ENCODE peak calls at places on chromosomes 7 and 10, in seven cellular contexts. One of them, this sample, is unnamed.

GRCh38 chr7:122682805-122683204 is 16.1 kb downstream of the RNF133 start:
- DNase-seq in body of pancreas: no peak
- DNase-seq in breast epithelium: no peak
- DNase-seq in stomach: no peak
- DNase-seq in NB4: no peak
- DNase-seq in endothelial cell of umbilical vein: no peak
- DNase-seq in uterus: no peak
- DNase-seq in this sample: no peak

GRCh38 chr10:21919906-21920305 is 83.6 kb downstream of the DNAJC1 start:
- DNase-seq in stomach: no peak
- DNase-seq in body of pancreas: no peak
- DNase-seq in uterus: no peak
- DNase-seq in endothelial cell of umbilical vein: no peak
- DNase-seq in breast epithelium: no peak
- DNase-seq in NB4: no peak
- DNase-seq in this sample: no peak

GRCh38 chr10:129047001-129047400 is 420.0 kb upstream of the MGMT start:
- DNase-seq in uterus: no peak
- DNase-seq in breast epithelium: no peak
- DNase-seq in body of pancreas: no peak
- DNase-seq in endothelial cell of umbilical vein: peak; percentile 64
- DNase-seq in NB4: no peak
- DNase-seq in stomach: no peak
- DNase-seq in this sample: no peak

GRCh38 chr7:14510268-14510667 is 392.3 kb downstream of the DGKB start:
- DNase-seq in NB4: no peak
- DNase-seq in endothelial cell of umbilical vein: no peak
- DNase-seq in breast epithelium: no peak
- DNase-seq in stomach: no peak
- DNase-seq in body of pancreas: no peak
- DNase-seq in uterus: no peak
- DNase-seq in this sample: no peak

GRCh38 chr7:84060760-84061261 is 133.8 kb downstream of the SEMA3A start:
- DNase-seq in uterus: no peak
- DNase-seq in breast epithelium: no peak
- DNase-seq in stomach: no peak
- DNase-seq in NB4: no peak
- DNase-seq in endothelial cell of umbilical vein: peak; percentile 77
- DNase-seq in body of pancreas: no peak
- DNase-seq in this sample: no peak

GRCh38 chr10:11170993-11171416 is 153.3 kb downstream of the CELF2 start:
- DNase-seq in endothelial cell of umbilical vein: peak; percentile 47
- DNase-seq in body of pancreas: no peak
- DNase-seq in breast epithelium: no peak
- DNase-seq in NB4: peak; percentile 77
- DNase-seq in uterus: no peak
- DNase-seq in stomach: no peak
- DNase-seq in this sample: no peak

GRCh38 chr10:128047991-128048826 is 78.0 kb downstream of the MKI67 start:
- DNase-seq in NB4: peak; percentile 92
- DNase-seq in uterus: no peak
- DNase-seq in breast epithelium: no peak
- DNase-seq in body of pancreas: peak; percentile 44
- DNase-seq in stomach: no peak
- DNase-seq in endothelial cell of umbilical vein: peak; percentile 81
- DNase-seq in this sample: no peak

GRCh38 chr10:132506711-132507466 is 30.7 kb upstream of the INPP5A start:
- DNase-seq in NB4: no peak
- DNase-seq in stomach: peak; percentile 13
- DNase-seq in breast epithelium: no peak
- DNase-seq in uterus: peak; percentile 63
- DNase-seq in body of pancreas: peak; percentile 34
- DNase-seq in endothelial cell of umbilical vein: no peak
- DNase-seq in this sample: no peak

GRCh38 chr7:18693401-18693800 is 197.9 kb downstream of the HDAC9 start:
- DNase-seq in stomach: no peak
- DNase-seq in body of pancreas: peak; percentile 20
- DNase-seq in uterus: peak; percentile 16
- DNase-seq in NB4: peak; percentile 74
- DNase-seq in breast epithelium: no peak
- DNase-seq in endothelial cell of umbilical vein: peak; percentile 64
- DNase-seq in this sample: peak; percentile 16

GRCh38 chr7:155962191-155962967 is 150.1 kb upstream of the SHH start:
- DNase-seq in breast epithelium: no peak
- DNase-seq in body of pancreas: no peak
- DNase-seq in uterus: no peak
- DNase-seq in NB4: peak; percentile 66
- DNase-seq in endothelial cell of umbilical vein: peak; percentile 32
- DNase-seq in stomach: peak; percentile 56
- DNase-seq in this sample: peak; percentile 84

GRCh38 chr10:3791974-3792633 is 7.1 kb upstream of the KLF6 start:
- DNase-seq in NB4: no peak
- DNase-seq in body of pancreas: no peak
- DNase-seq in uterus: no peak
- DNase-seq in breast epithelium: no peak
- DNase-seq in endothelial cell of umbilical vein: no peak
- DNase-seq in stomach: no peak
- DNase-seq in this sample: no peak

GRCh38 chr7:1176891-1177373 is 16.9 kb upstream of the ZFAND2A start:
- DNase-seq in stomach: peak; percentile 81
- DNase-seq in breast epithelium: no peak
- DNase-seq in NB4: peak; percentile 91
- DNase-seq in endothelial cell of umbilical vein: peak; percentile 55
- DNase-seq in uterus: no peak
- DNase-seq in body of pancreas: peak; percentile 77
- DNase-seq in this sample: peak; percentile 72

GRCh38 chr7:38309555-38309954 is 36.1 kb upstream of the TARP start:
- DNase-seq in endothelial cell of umbilical vein: no peak
- DNase-seq in uterus: no peak
- DNase-seq in NB4: peak; percentile 59
- DNase-seq in breast epithelium: no peak
- DNase-seq in stomach: no peak
- DNase-seq in body of pancreas: no peak
- DNase-seq in this sample: no peak

GRCh38 chr10:113097046-113097415 is 147.0 kb downstream of the TCF7L2 start:
- DNase-seq in uterus: no peak
- DNase-seq in breast epithelium: no peak
- DNase-seq in stomach: no peak
- DNase-seq in NB4: peak; percentile 75
- DNase-seq in body of pancreas: no peak
- DNase-seq in endothelial cell of umbilical vein: no peak
- DNase-seq in this sample: no peak

GRCh38 chr7:117186218-117186617 is 136.6 kb downstream of the WNT2 start:
- DNase-seq in body of pancreas: no peak
- DNase-seq in stomach: no peak
- DNase-seq in NB4: no peak
- DNase-seq in breast epithelium: no peak
- DNase-seq in uterus: no peak
- DNase-seq in endothelial cell of umbilical vein: no peak
- DNase-seq in this sample: no peak

GRCh38 chr10:97434557-97434956 is 8.6 kb downstream of the PGAM1 start:
- DNase-seq in NB4: no peak
- DNase-seq in stomach: no peak
- DNase-seq in breast epithelium: no peak
- DNase-seq in body of pancreas: no peak
- DNase-seq in uterus: no peak
- DNase-seq in endothelial cell of umbilical vein: no peak
- DNase-seq in this sample: no peak

GRCh38 chr7:20539201-20539600 is 76.3 kb upstream of the ABCB5 start:
- DNase-seq in NB4: peak; percentile 58
- DNase-seq in breast epithelium: no peak
- DNase-seq in uterus: no peak
- DNase-seq in endothelial cell of umbilical vein: no peak
- DNase-seq in body of pancreas: no peak
- DNase-seq in stomach: no peak
- DNase-seq in this sample: peak; percentile 35

GRCh38 chr7:112452102-112452888 is 2.0 kb downstream of the IFRD1 start:
- DNase-seq in stomach: peak; percentile 28
- DNase-seq in uterus: peak; percentile 38
- DNase-seq in breast epithelium: peak; percentile 66
- DNase-seq in NB4: peak; percentile 68
- DNase-seq in endothelial cell of umbilical vein: peak; percentile 66
- DNase-seq in body of pancreas: peak; percentile 46
- DNase-seq in this sample: no peak

GRCh38 chr10:102452672-102453340 is 1.5 kb upstream of the C10orf95 start:
- DNase-seq in NB4: peak; percentile 84
- DNase-seq in body of pancreas: peak; percentile 70
- DNase-seq in stomach: no peak
- DNase-seq in uterus: no peak
- DNase-seq in breast epithelium: no peak
- DNase-seq in endothelial cell of umbilical vein: no peak
- DNase-seq in this sample: peak; percentile 69

GRCh38 chr10:30893208-30893607 is 138.5 kb downstream of the ZNF438 start:
- DNase-seq in endothelial cell of umbilical vein: peak; percentile 64
- DNase-seq in breast epithelium: no peak
- DNase-seq in stomach: no peak
- DNase-seq in uterus: no peak
- DNase-seq in NB4: peak; percentile 7
- DNase-seq in body of pancreas: no peak
- DNase-seq in this sample: no peak

GRCh38 chr7:158952776-158953175 is 96.4 kb downstream of the DYNC2I1 start:
- DNase-seq in endothelial cell of umbilical vein: no peak
- DNase-seq in stomach: no peak
- DNase-seq in uterus: no peak
- DNase-seq in NB4: no peak
- DNase-seq in breast epithelium: no peak
- DNase-seq in body of pancreas: no peak
- DNase-seq in this sample: no peak

GRCh38 chr10:75639726-75640125 is 208.3 kb downstream of the LRMDA start:
- DNase-seq in stomach: no peak
- DNase-seq in breast epithelium: no peak
- DNase-seq in NB4: no peak
- DNase-seq in uterus: no peak
- DNase-seq in endothelial cell of umbilical vein: no peak
- DNase-seq in body of pancreas: no peak
- DNase-seq in this sample: no peak

GRCh38 chr10:113953505-113954272 is 90.0 kb upstream of the ADRB1 start:
- DNase-seq in body of pancreas: no peak
- DNase-seq in endothelial cell of umbilical vein: no peak
- DNase-seq in uterus: no peak
- DNase-seq in NB4: peak; percentile 73
- DNase-seq in stomach: no peak
- DNase-seq in breast epithelium: no peak
- DNase-seq in this sample: no peak

GRCh38 chr7:6589829-6590644 is at the start of gene INTS15:
- DNase-seq in endothelial cell of umbilical vein: peak; percentile 70
- DNase-seq in uterus: peak; percentile 77
- DNase-seq in body of pancreas: peak; percentile 75
- DNase-seq in NB4: peak; percentile 89
- DNase-seq in breast epithelium: peak; percentile 42
- DNase-seq in stomach: peak; percentile 84
- DNase-seq in this sample: peak; percentile 69
- TF ChIP-seq POLR2A in endothelial cell of umbilical vein: peak; percentile 94
- TF ChIP-seq POLR2A in uterus: peak; percentile 74
- TF ChIP-seq POLR2A in body of pancreas: peak; percentile 31
- TF ChIP-seq POLR2A in NB4: peak; percentile 82
- TF ChIP-seq POLR2A in breast epithelium: no peak
- TF ChIP-seq POLR2A in stomach: no peak
- TF ChIP-seq POLR2A in this sample: peak; percentile 81

DNA sequence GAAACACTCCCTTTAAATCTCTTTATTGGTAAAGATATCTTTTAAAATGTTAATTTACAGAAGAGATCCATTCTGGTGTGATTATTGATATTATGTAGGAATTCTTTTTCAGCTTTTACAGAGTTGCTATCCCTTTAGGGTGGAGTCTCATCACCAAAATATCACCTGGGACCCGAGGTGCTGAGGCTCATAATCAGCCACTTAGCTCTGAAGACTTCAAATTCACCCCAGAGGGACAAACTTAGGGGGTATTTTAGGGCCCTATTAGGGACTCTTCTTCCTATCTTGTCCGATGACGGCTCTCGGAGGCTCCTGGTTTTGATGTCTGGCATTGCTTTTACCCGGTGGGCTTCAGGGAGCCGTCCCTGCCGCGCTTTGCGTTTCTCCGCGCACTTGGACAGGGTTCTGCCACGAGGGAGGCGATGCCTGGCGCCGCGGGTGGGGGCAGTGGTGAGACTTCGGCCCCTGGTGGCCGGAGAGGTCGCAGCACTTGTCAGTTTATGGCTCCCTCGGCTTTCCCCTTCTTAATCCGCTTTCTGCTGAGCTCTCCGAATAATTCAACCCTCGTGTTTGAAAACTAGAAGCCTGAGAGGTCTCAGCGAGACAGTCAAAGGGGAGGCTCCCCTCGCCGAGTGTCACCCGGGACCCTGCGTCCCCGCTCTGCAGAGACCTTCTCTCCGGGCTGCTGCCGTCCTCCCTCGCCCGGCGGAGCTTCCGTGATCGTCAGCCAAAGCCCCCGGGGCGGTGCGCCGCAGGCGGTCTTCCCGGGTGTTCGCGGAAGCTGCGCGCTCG is 27.8 kb downstream of the RBM20 start:
- DNase-seq in body of pancreas: peak; percentile 75
- DNase-seq in stomach: peak; percentile 70
- DNase-seq in breast epithelium: peak; percentile 39
- DNase-seq in NB4: peak; percentile 88
- DNase-seq in endothelial cell of umbilical vein: peak; percentile 73
- DNase-seq in uterus: peak; percentile 41
- DNase-seq in this sample: peak; percentile 78
- TF ChIP-seq POLR2A in body of pancreas: no peak
- TF ChIP-seq POLR2A in stomach: no peak
- TF ChIP-seq POLR2A in breast epithelium: no peak
- TF ChIP-seq POLR2A in NB4: no peak
- TF ChIP-seq POLR2A in endothelial cell of umbilical vein: no peak
- TF ChIP-seq POLR2A in uterus: no peak
- TF ChIP-seq POLR2A in this sample: peak; percentile 32

GRCh38 chr7:47570649-47571050 is 11.3 kb downstream of the TNS3 start:
- DNase-seq in endothelial cell of umbilical vein: no peak
- DNase-seq in uterus: peak; percentile 82
- DNase-seq in stomach: no peak
- DNase-seq in NB4: no peak
- DNase-seq in breast epithelium: no peak
- DNase-seq in body of pancreas: peak; percentile 78
- DNase-seq in this sample: no peak
- TF ChIP-seq POLR2A in endothelial cell of umbilical vein: no peak
- TF ChIP-seq POLR2A in uterus: no peak
- TF ChIP-seq POLR2A in stomach: no peak
- TF ChIP-seq POLR2A in NB4: no peak
- TF ChIP-seq POLR2A in breast epithelium: no peak
- TF ChIP-seq POLR2A in body of pancreas: no peak
- TF ChIP-seq POLR2A in this sample: no peak

GRCh38 chr7:137591444-137591843 is 247.9 kb upstream of the PTN start:
- DNase-seq in body of pancreas: no peak
- DNase-seq in endothelial cell of umbilical vein: peak; percentile 74
- DNase-seq in stomach: no peak
- DNase-seq in uterus: no peak
- DNase-seq in breast epithelium: no peak
- DNase-seq in NB4: peak; percentile 12
- DNase-seq in this sample: no peak
- TF ChIP-seq POLR2A in body of pancreas: no peak
- TF ChIP-seq POLR2A in endothelial cell of umbilical vein: no peak
- TF ChIP-seq POLR2A in stomach: no peak
- TF ChIP-seq POLR2A in uterus: no peak
- TF ChIP-seq POLR2A in breast epithelium: no peak
- TF ChIP-seq POLR2A in NB4: no peak
- TF ChIP-seq POLR2A in this sample: no peak

GRCh38 chr7:10973061-10973941 is at the start of gene PHF14:
- DNase-seq in uterus: peak; percentile 97
- DNase-seq in breast epithelium: peak; percentile 96
- DNase-seq in stomach: peak; percentile 98
- DNase-seq in NB4: peak; percentile 99
- DNase-seq in body of pancreas: peak; percentile 98
- DNase-seq in endothelial cell of umbilical vein: peak; percentile 98
- DNase-seq in this sample: peak; percentile 93
- TF ChIP-seq POLR2A in uterus: peak; percentile 68
- TF ChIP-seq POLR2A in breast epithelium: peak; percentile 52
- TF ChIP-seq POLR2A in stomach: no peak
- TF ChIP-seq POLR2A in NB4: peak; percentile 94
- TF ChIP-seq POLR2A in body of pancreas: peak; percentile 93
- TF ChIP-seq POLR2A in endothelial cell of umbilical vein: peak; percentile 86
- TF ChIP-seq POLR2A in this sample: peak; percentile 23